ENCODE peak calls at places on chromosomes 1 and 21, in seven cellular contexts. P, J, D, E, S, G and B are unnamed samples.

GRCh38 chr21:21163904-21164303 is 165.7 kb downstream of the NCAM2 start:
- DNase-seq in P (peak), J (peak), D (peak), E (no peak), S (peak), G (peak), B (no peak)

GRCh38 chr1:30940541-30940940 is 32.0 kb upstream of the SDC3 start:
- DNase-seq in P (no peak), J (no peak), D (no peak), E (no peak), S (no peak), G (no peak), B (no peak)

GRCh38 chr1:11645670-11646265 is 8.5 kb downstream of the FBXO2 start:
- DNase-seq in P (peak), J (peak), D (peak), E (peak), S (peak), G (peak), B (peak)

GRCh38 chr1:153683853-153684252 is 5.4 kb downstream of the NPR1 start:
- DNase-seq in P (no peak), J (no peak), D (no peak), E (no peak), S (no peak), G (no peak), B (no peak)

GRCh38 chr1:219088778-219089557 is 84.7 kb upstream of the LYPLAL1 start:
- DNase-seq in P (peak), J (no peak), D (no peak), E (no peak), S (peak), G (no peak), B (peak)

GRCh38 chr1:19744335-19744743 is 55.4 kb downstream of the TMCO4 start:
- DNase-seq in P (no peak), J (no peak), D (no peak), E (no peak), S (no peak), G (no peak), B (no peak)

GRCh38 chr21:23452384-23453083 is 2154.7 kb downstream of the MRPL39 start:
- DNase-seq in P (no peak), J (peak), D (no peak), E (no peak), S (peak), G (peak), B (no peak)

GRCh38 chr1:41393993-41394392 is 32.8 kb downstream of the FOXO6 start:
- DNase-seq in P (no peak), J (no peak), D (no peak), E (no peak), S (no peak), G (no peak), B (no peak)

GRCh38 chr1:66271216-66271903 is 262.6 kb upstream of the SGIP1 start:
- DNase-seq in P (no peak), J (no peak), D (peak), E (no peak), S (no peak), G (peak), B (no peak)

GRCh38 chr21:41511858-41512257 is 3.9 kb upstream of the TMPRSS2 start:
- DNase-seq in P (no peak), J (no peak), D (no peak), E (no peak), S (no peak), G (no peak), B (no peak)

GRCh38 chr21:33893917-33894316 is 21.7 kb downstream of the ATP5PO start:
- DNase-seq in P (no peak), J (no peak), D (no peak), E (no peak), S (no peak), G (no peak), B (no peak)

GRCh38 chr21:32184485-32184884 is 94.4 kb downstream of the MIS18A start:
- DNase-seq in P (no peak), J (peak), D (no peak), E (no peak), S (no peak), G (no peak), B (no peak)

GRCh38 chr1:28955930-28956552 is 41.7 kb downstream of the EPB41 start:
- DNase-seq in P (no peak), J (no peak), D (no peak), E (no peak), S (no peak), G (no peak), B (no peak)

GRCh38 chr1:223551610-223552009 is 113.9 kb downstream of the CAPN8 start:
- DNase-seq in P (no peak), J (no peak), D (no peak), E (no peak), S (no peak), G (no peak), B (no peak)

GRCh38 chr1:156076609-156077429 is 5.4 kb downstream of the MEX3A start:
- DNase-seq in P (peak), J (peak), D (no peak), E (no peak), S (no peak), G (peak), B (no peak)

GRCh38 chr21:45640888-45641479 is 2.5 kb upstream of the PCBP3 start:
- DNase-seq in P (no peak), J (peak), D (no peak), E (no peak), S (no peak), G (peak), B (no peak)

GRCh38 chr1:149926296-149926695 is 1.3 kb downstream of the SF3B4 start:
- DNase-seq in P (no peak), J (no peak), D (no peak), E (no peak), S (no peak), G (no peak), B (no peak)

GRCh38 chr1:32199717-32200072 is 700 bp upstream of the CCDC28B start:
- DNase-seq in P (no peak), J (no peak), D (no peak), E (no peak), S (no peak), G (no peak), B (no peak)

GRCh38 chr21:34935452-34935851 is 113.7 kb downstream of the RUNX1 start:
- DNase-seq in P (no peak), J (no peak), D (no peak), E (no peak), S (no peak), G (no peak), B (no peak)

GRCh38 chr1:232209357-232209756 is 420.6 kb downstream of the SIPA1L2 start:
- DNase-seq in P (no peak), J (peak), D (no peak), E (no peak), S (no peak), G (no peak), B (no peak)

GRCh38 chr1:188302746-188303145 is 1474.0 kb downstream of the PLA2G4A start:
- DNase-seq in P (no peak), J (no peak), D (no peak), E (no peak), S (no peak), G (no peak), B (no peak)

GRCh38 chr1:18941221-18942141 is 15.0 kb downstream of the IFFO2 start:
- DNase-seq in P (no peak), J (no peak), D (no peak), E (no peak), S (no peak), G (no peak), B (no peak)

GRCh38 chr1:34794790-34795180 is 2.0 kb downstream of the GJA4 start:
- DNase-seq in P (no peak), J (peak), D (no peak), E (no peak), S (no peak), G (no peak), B (no peak)

GRCh38 chr1:40634901-40635655 is 30.4 kb downstream of the RIMS3 start:
- DNase-seq in P (no peak), J (no peak), D (no peak), E (no peak), S (no peak), G (no peak), B (no peak)

GRCh38 chr1:56577859-56578663 is 1.3 kb downstream of the PLPP3 start:
- DNase-seq in P (no peak), J (peak), D (no peak), E (peak), S (peak), G (peak), B (peak)

GRCh38 chr1:197441990-197442389 is 173.9 kb downstream of the CRB1 start:
- DNase-seq in P (peak), J (no peak), D (no peak), E (no peak), S (no peak), G (no peak), B (no peak)

GRCh38 chr1:156232222-156232621 is 9.8 kb upstream of the BGLAP start:
- DNase-seq in P (no peak), J (no peak), D (no peak), E (no peak), S (no peak), G (no peak), B (no peak)

GRCh38 chr1:58732087-58732486 is 32.2 kb upstream of the MYSM1 start:
- DNase-seq in P (no peak), J (no peak), D (no peak), E (no peak), S (no peak), G (no peak), B (no peak)

GRCh38 chr1:21804536-21804935 is 7.5 kb upstream of the LDLRAD2 start:
- DNase-seq in P (no peak), J (no peak), D (no peak), E (no peak), S (no peak), G (no peak), B (no peak)

GRCh38 chr1:18765725-18766124 is 93.7 kb downstream of the TAS1R2 start:
- DNase-seq in P (no peak), J (no peak), D (no peak), E (no peak), S (no peak), G (no peak), B (no peak)

GRCh38 chr1:150544204-150544603 is 5.0 kb upstream of the ADAMTSL4 start:
- DNase-seq in P (no peak), J (no peak), D (no peak), E (no peak), S (no peak), G (no peak), B (no peak)

GRCh38 chr1:232627645-232628334 is 2.1 kb downstream of the SIPA1L2 start:
- DNase-seq in P (no peak), J (no peak), D (peak), E (no peak), S (peak), G (no peak), B (no peak)

GRCh38 chr1:33268927-33269610 is 12.8 kb downstream of the ZNF362 start:
- DNase-seq in P (no peak), J (no peak), D (no peak), E (no peak), S (no peak), G (no peak), B (no peak)

GRCh38 chr1:203084588-203085527 is 954 bp downstream of the MYOG start:
- DNase-seq in P (no peak), J (peak), D (peak), E (no peak), S (no peak), G (no peak), B (no peak)

GRCh38 chr1:24743404-24744211 is 1.6 kb upstream of the CLIC4 start:
- DNase-seq in P (no peak), J (peak), D (no peak), E (no peak), S (no peak), G (no peak), B (no peak)

GRCh38 chr21:30072496-30072895 is 94.1 kb downstream of the CLDN17 start:
- DNase-seq in P (no peak), J (peak), D (no peak), E (no peak), S (peak), G (peak), B (no peak)

GRCh38 chr1:234135501-234135900 is 231.0 kb downstream of the SLC35F3 start:
- DNase-seq in P (no peak), J (no peak), D (no peak), E (no peak), S (no peak), G (no peak), B (no peak)